ENCODE peak calls at places on chromosome 19, in four cellular contexts. H is stimulated activated CD4-positive, alpha-beta T cell treated with anti-CD3 and anti-CD28 coated beads, Interleukin-2, amount 100 ng/mL, for 48 hours; K is fibroblast of lung; M is RWPE1. A is an unnamed sample.

GRCh38 chr19:1269478-1270167 is 491 bp downstream of the CIRBP start:
- DNase-seq in K (peak; percentile 88), M (peak; percentile 78), H (peak; percentile 88), A (no peak)

GRCh38 chr19:35262101-35262761 is 6.5 kb upstream of the USF2 start:
- DNase-seq in M (no peak), H (no peak), K (no peak), A (no peak)

GRCh38 chr19:17294051-17294891 is 9.0 kb downstream of the ABHD8 start:
- DNase-seq in H (peak; percentile 73), M (peak; percentile 80), K (no peak), A (no peak)

GRCh38 chr19:4977299-4978174 is 8.6 kb downstream of the KDM4B start:
- DNase-seq in M (peak; percentile 57), H (no peak), K (peak; percentile 97), A (no peak)

GRCh38 chr19:664913-665443 is 2.0 kb upstream of the RNF126 start:
- DNase-seq in M (peak; percentile 78), H (peak; percentile 81), K (peak; percentile 67), A (peak; percentile 87)

GRCh38 chr19:44718441-44719261 is 19.7 kb downstream of the CEACAM16 start:
- DNase-seq in K (peak; percentile 73), H (no peak), M (no peak), A (peak; percentile 69)

GRCh38 chr19:27738569-27739193 is 1474.3 kb downstream of the UQCRFS1 start:
- DNase-seq in H (no peak), M (no peak), K (no peak), A (no peak)

GRCh38 chr19:54418930-54419800 is 3.9 kb downstream of the TTYH1 start:
- DNase-seq in H (no peak), M (no peak), K (no peak), A (no peak)

GRCh38 chr19:54062643-54063042 is 1.1 kb downstream of the VSTM1 start:
- DNase-seq in M (no peak), H (no peak), K (no peak), A (no peak)

GRCh38 chr19:19459707-19460251 is 54.3 kb downstream of the GATAD2A start:
- DNase-seq in M (peak; percentile 44), K (peak; percentile 76), H (peak; percentile 47), A (no peak)

GRCh38 chr19:1568320-1569019 is at the start of gene MEX3D:
- DNase-seq in H (peak; percentile 88), K (peak; percentile 43), M (peak; percentile 94), A (peak; percentile 78)

GRCh38 chr19:12800873-12801465 is 631 bp downstream of the PRDX2 start:
- DNase-seq in H (no peak), K (no peak), M (no peak), A (no peak)

GRCh38 chr19:28403698-28404099 is 809.3 kb downstream of the UQCRFS1 start:
- DNase-seq in K (no peak), H (no peak), M (no peak), A (no peak)

GRCh38 chr19:40150170-40150569 is 41.1 kb upstream of the MAP3K10 start:
- DNase-seq in K (peak; percentile 5), H (no peak), M (no peak), A (no peak)

GRCh38 chr19:10852098-10852800 is 4.0 kb downstream of the C19orf38 start:
- DNase-seq in K (peak; percentile 63), H (no peak), M (no peak), A (no peak)

GRCh38 chr19:31733591-31733990 is 384.4 kb upstream of the TSHZ3 start:
- DNase-seq in M (no peak), H (no peak), K (no peak), A (no peak)

GRCh38 chr19:7450243-7451223 is 38.3 kb downstream of the PEX11G start:
- DNase-seq in K (peak; percentile 38), M (no peak), H (no peak), A (peak; percentile 57)

GRCh38 chr19:45211751-45212381 is 33.3 kb downstream of the BLOC1S3 start:
- DNase-seq in H (no peak), K (peak; percentile 19), M (no peak), A (no peak)

GRCh38 chr19:3528539-3529211 is 10.3 kb upstream of the TEKTIP1 start:
- DNase-seq in H (no peak), M (no peak), K (no peak), A (no peak)

GRCh38 chr19:22784051-22784450 is at the start of gene ZNF99:
- DNase-seq in K (no peak), M (no peak), H (no peak), A (no peak)

GRCh38 chr19:405138-405965 is 3.6 kb downstream of the C2CD4C start:
- DNase-seq in M (no peak), H (no peak), K (no peak), A (no peak)

GRCh38 chr19:58550362-58551122 is 4.4 kb downstream of the CHMP2A start:
- DNase-seq in H (no peak), K (no peak), M (no peak), A (no peak)